ENCODE peak calls at places on chromosomes 12 and 14, in nine cellular contexts. L is K562, E is nephron progenitor cell, X is keratinocyte, I is BE2C, N is upper lobe of right lung, J is neural progenitor cell, V is fibroblast of pulmonary artery, W is PC-3. C is an unnamed sample.
A peak's percentile ranks its signal among the peaks of the same experiment; 100 is the strongest.

GRCh38 chr14:58200480-58200841 is 512 bp downstream of the ACTR10 start:
- DNase-seq in J (no peak), V (no peak), N (no peak), E (no peak), X (no peak), I (no peak), W (peak; percentile 41), L (no peak), C (no peak)

GRCh38 chr12:124411291-124411878 is 116.5 kb downstream of the RFLNA start:
- DNase-seq in W (peak; percentile 98), I (no peak), X (peak; percentile 38), L (no peak), E (peak; percentile 52), V (peak; percentile 94), J (peak; percentile 43), N (no peak), C (no peak)

GRCh38 chr12:7667025-7667575 is 1.4 kb upstream of the APOBEC1 start:
- DNase-seq in L (peak; percentile 11), N (no peak), W (peak; percentile 15), I (no peak), V (no peak), E (no peak), J (no peak), X (no peak), C (no peak)

GRCh38 chr12:47021298-47021697 is 58.1 kb upstream of the PCED1B start:
- DNase-seq in L (peak; percentile 59), J (peak; percentile 70), X (no peak), N (no peak), I (peak; percentile 11), E (peak; percentile 20), W (peak; percentile 97), V (peak; percentile 92), C (peak; percentile 16)

GRCh38 chr14:73786632-73786941 is 65.0 kb upstream of the PTGR2 start:
- DNase-seq in X (no peak), E (peak; percentile 56), L (peak; percentile 38), W (peak; percentile 42), J (peak; percentile 77), I (peak; percentile 56), N (peak; percentile 81), V (no peak), C (peak; percentile 42)

GRCh38 chr14:38150075-38150474 is 57.6 kb upstream of the SSTR1 start:
- DNase-seq in X (no peak), E (no peak), J (no peak), N (no peak), V (no peak), I (no peak), W (no peak), L (no peak), C (no peak)

GRCh38 chr12:93417967-93418480 is 23.7 kb downstream of the UBE2N start:
- DNase-seq in E (no peak), N (no peak), J (no peak), I (no peak), V (no peak), W (no peak), L (no peak), X (no peak), C (no peak)

GRCh38 chr12:47164730-47165439 is 85.1 kb upstream of the AMIGO2 start:
- DNase-seq in L (no peak), I (no peak), J (no peak), V (peak; percentile 51), E (no peak), W (peak; percentile 21), X (no peak), N (no peak), C (no peak)

GRCh38 chr14:23951590-23952143 is 1.9 kb upstream of the DHRS4 start:
- DNase-seq in N (no peak), V (no peak), L (no peak), E (no peak), I (no peak), J (peak; percentile 38), X (no peak), W (no peak), C (peak; percentile 18)

GRCh38 chr12:57623811-57624390 is 9.1 kb downstream of the B4GALNT1 start:
- DNase-seq in W (no peak), I (no peak), N (no peak), E (no peak), L (no peak), J (no peak), X (no peak), V (no peak), C (no peak)

GRCh38 chr12:131799828-131800593 is 28.2 kb upstream of the MMP17 start:
- DNase-seq in E (no peak), I (no peak), W (no peak), X (no peak), J (no peak), V (no peak), N (no peak), L (no peak), C (no peak)

GRCh38 chr14:68774771-68775613 is 17.9 kb downstream of the ZFP36L1 start:
- DNase-seq in V (no peak), L (no peak), W (peak; percentile 93), E (no peak), X (no peak), I (no peak), N (peak; percentile 31), J (no peak), C (no peak)

GRCh38 chr12:666066-666465 is 2.8 kb upstream of the NINJ2 start:
- DNase-seq in W (no peak), X (no peak), L (no peak), I (no peak), V (no peak), J (no peak), E (no peak), N (no peak), C (no peak)

GRCh38 chr14:95184413-95184790 is 27.1 kb upstream of the DICER1 start:
- DNase-seq in E (no peak), N (no peak), J (no peak), W (no peak), V (peak; percentile 71), L (no peak), X (no peak), I (no peak), C (no peak)

DNA sequence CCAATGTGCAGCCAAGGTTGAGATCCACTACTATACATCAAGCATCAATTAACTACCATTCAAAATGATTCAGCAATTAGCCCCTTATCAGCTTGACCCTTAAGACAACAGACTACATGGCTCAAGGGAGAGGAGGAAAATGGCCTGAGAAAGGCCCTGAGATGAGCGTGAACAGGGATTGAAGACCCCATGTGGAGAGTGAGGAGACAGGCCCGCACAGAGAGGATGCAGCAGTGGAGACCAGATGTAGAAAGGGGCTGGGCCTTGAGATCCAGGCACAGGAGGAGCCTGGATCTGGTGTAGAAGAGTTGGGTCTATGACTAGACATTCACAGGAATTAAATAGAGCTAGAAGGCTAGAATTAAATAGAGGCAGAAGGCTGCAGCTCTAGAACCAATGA is 229.1 kb downstream of the MON2 start:
- DNase-seq in N (no peak), J (no peak), X (no peak), I (no peak), W (no peak), V (no peak), E (no peak), L (no peak), C (no peak)
- TF ChIP-seq CTCF in N (no peak), J (no peak), X (no peak), I (no peak), W (no peak), V (no peak), E (no peak), L (no peak), C (no peak)

GRCh38 chr12:10719482-10719881 is 3.6 kb downstream of the YBX3 start:
- DNase-seq in X (no peak), J (no peak), W (no peak), L (no peak), N (no peak), E (no peak), V (no peak), I (no peak), C (no peak)

GRCh38 chr12:10722905-10723866 is at the start of gene YBX3:
- DNase-seq in W (peak; percentile 77), V (peak; percentile 90), E (peak; percentile 76), X (no peak), J (peak; percentile 83), I (no peak), N (peak; percentile 94), L (peak; percentile 82), C (peak; percentile 73)

GRCh38 chr12:10721654-10722501 is 1.2 kb downstream of the YBX3 start:
- DNase-seq in X (no peak), N (peak; percentile 94), W (peak; percentile 84), E (peak; percentile 49), I (no peak), J (peak; percentile 63), V (peak; percentile 100), L (peak; percentile 69), C (peak; percentile 80)

GRCh38 chr12:10720974-10721565 is 2.1 kb downstream of the YBX3 start:
- DNase-seq in X (no peak), E (no peak), J (no peak), W (no peak), L (peak; percentile 5), I (no peak), N (no peak), V (no peak), C (no peak)

DNA sequence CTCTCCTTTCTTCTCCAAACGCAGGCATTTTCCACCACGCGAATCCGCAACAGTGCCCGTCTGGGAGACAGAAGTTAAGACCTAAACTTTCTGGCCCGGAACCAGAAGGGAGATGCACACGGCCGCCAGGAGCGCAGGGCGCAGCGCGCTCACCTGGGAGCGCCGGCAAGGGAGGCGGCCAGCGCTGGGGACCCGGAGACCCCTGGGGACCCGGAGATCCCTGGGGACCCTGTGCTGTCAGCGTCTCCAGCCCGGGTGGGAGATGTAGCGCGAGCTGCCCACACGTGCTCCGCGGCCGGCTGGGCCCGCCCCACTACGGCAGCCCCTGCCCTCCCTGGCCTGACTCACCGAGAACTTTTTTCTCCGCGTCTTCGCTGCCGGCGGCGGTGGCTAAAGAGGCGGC is 620 bp downstream of the YBX3 start:
- DNase-seq in E (peak; percentile 52), N (peak; percentile 80), J (peak; percentile 59), I (no peak), V (peak; percentile 57), X (no peak), W (peak; percentile 48), L (peak; percentile 43), C (peak; percentile 67)
- TF ChIP-seq CTCF in E (no peak), N (no peak), J (peak; percentile 28), I (no peak), V (no peak), X (no peak), W (no peak), L (peak; percentile 9), C (no peak)

GRCh38 chr14:28375295-28375694 is 391.3 kb upstream of the FOXG1 start:
- DNase-seq in N (no peak), V (peak; percentile 69), X (no peak), L (no peak), W (peak; percentile 56), E (peak; percentile 32), J (peak; percentile 56), I (peak; percentile 9), C (no peak)
- TF ChIP-seq CTCF in N (peak; percentile 37), V (peak; percentile 81), X (peak; percentile 42), L (no peak), W (peak; percentile 79), E (peak; percentile 36), J (peak; percentile 64), I (peak; percentile 38), C (no peak)

DNA sequence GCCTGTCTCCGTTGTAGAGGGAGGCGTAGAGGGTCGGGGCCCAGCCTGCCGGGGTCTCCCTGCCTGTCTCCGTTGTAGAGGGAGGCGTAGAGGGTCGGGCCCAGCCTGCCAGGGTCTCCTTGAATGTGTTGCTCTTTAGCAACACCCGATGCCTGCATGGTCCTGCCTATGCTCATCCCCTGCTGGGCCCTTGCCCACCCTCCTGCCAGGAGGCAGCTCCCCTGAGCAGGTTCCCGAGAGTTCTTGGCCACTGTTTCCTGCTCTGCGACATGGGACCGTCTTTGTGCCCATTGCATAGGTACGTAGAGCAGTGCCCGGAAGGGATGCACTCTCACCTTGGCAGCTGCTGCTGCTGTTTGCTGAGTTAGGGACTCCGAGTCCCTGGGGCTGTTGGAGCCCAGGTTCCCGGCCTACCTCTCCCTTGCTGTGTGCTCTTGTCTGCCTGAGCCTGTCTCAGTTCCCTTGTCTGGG is 3.3 kb downstream of the KIF26A start:
- DNase-seq in X (no peak), J (no peak), V (no peak), N (peak; percentile 54), W (no peak), L (no peak), I (no peak), E (peak; percentile 4), C (no peak)
- TF ChIP-seq CTCF in X (no peak), J (no peak), V (no peak), N (no peak), W (no peak), L (no peak), I (no peak), E (no peak), C (no peak)

C was measured in activated CD8-positive, alpha-beta T cell treated with anti-CD3 and anti-CD28 coated beads for 36 hours.